ENCODE peak calls at places on chromosome 17, in four cellular contexts. O, V, Y and G are unnamed samples.

GRCh38 chr17:27760069-27760885 is 40.1 kb downstream of the NOS2 start:
- DNase-seq in O (peak; percentile 79), V (peak; percentile 24), Y (peak; percentile 32), G (peak; percentile 77)

GRCh38 chr17:15092762-15093161 is 172.4 kb downstream of the PMP22 start:
- DNase-seq in O (no peak), V (no peak), Y (no peak), G (no peak)

GRCh38 chr17:43338886-43339516 is 59.8 kb upstream of the ARL4D start:
- DNase-seq in O (no peak), V (no peak), Y (peak; percentile 51), G (no peak)

GRCh38 chr17:63774982-63775290 is 966 bp downstream of the DDX42 start:
- DNase-seq in O (peak; percentile 25), V (no peak), Y (no peak), G (no peak)

GRCh38 chr17:81922566-81923301 is 4.8 kb upstream of the SIRT7 start:
- DNase-seq in O (peak; percentile 89), V (no peak), Y (no peak), G (no peak)

GRCh38 chr17:73101031-73101430 is 8.5 kb upstream of the SLC39A11 start:
- DNase-seq in O (no peak), V (no peak), Y (no peak), G (no peak)

GRCh38 chr17:76887809-76888208 is 19.6 kb downstream of the MGAT5B start:
- DNase-seq in O (peak; percentile 36), V (no peak), Y (no peak), G (no peak)

GRCh38 chr17:63702223-63702577 is 2.3 kb upstream of the LIMD2 start:
- DNase-seq in O (no peak), V (no peak), Y (no peak), G (no peak)

GRCh38 chr17:4565209-4566141 is 5.1 kb upstream of the GGT6 start:
- DNase-seq in O (peak; percentile 80), V (peak; percentile 84), Y (peak; percentile 83), G (peak; percentile 78)

GRCh38 chr17:78197147-78197830 is 10.1 kb downstream of the AFMID start:
- DNase-seq in O (no peak), V (no peak), Y (no peak), G (no peak)

GRCh38 chr17:336110-337021 is 16.2 kb downstream of the RPH3AL start:
- DNase-seq in O (no peak), V (no peak), Y (no peak), G (peak; percentile 62)

GRCh38 chr17:42459256-42459982 is 741 bp downstream of the ATP6V0A1 start:
- DNase-seq in O (peak; percentile 85), V (no peak), Y (peak; percentile 65), G (peak; percentile 56)

GRCh38 chr17:17819561-17819995 is 17.2 kb downstream of the SREBF1 start:
- DNase-seq in O (peak; percentile 88), V (no peak), Y (peak; percentile 78), G (peak; percentile 74)

GRCh38 chr17:42472709-42473521 is 14.2 kb downstream of the ATP6V0A1 start:
- DNase-seq in O (no peak), V (no peak), Y (no peak), G (no peak)

GRCh38 chr17:692116-692515 is 22.5 kb downstream of the VPS53 start:
- DNase-seq in O (no peak), V (no peak), Y (no peak), G (no peak)

GRCh38 chr17:75588546-75589016 is 981 bp downstream of the MYO15B start:
- DNase-seq in O (no peak), V (no peak), Y (no peak), G (no peak)

GRCh38 chr17:81025065-81025751 is 9.7 kb upstream of the BAIAP2 start:
- DNase-seq in O (no peak), V (no peak), Y (no peak), G (no peak)

GRCh38 chr17:31593806-31594205 is 202.3 kb downstream of the RAB11FIP4 start:
- DNase-seq in O (no peak), V (no peak), Y (no peak), G (no peak)
- TF ChIP-seq YY1 in O (no peak), V (no peak), Y (no peak), G (no peak)

DNA sequence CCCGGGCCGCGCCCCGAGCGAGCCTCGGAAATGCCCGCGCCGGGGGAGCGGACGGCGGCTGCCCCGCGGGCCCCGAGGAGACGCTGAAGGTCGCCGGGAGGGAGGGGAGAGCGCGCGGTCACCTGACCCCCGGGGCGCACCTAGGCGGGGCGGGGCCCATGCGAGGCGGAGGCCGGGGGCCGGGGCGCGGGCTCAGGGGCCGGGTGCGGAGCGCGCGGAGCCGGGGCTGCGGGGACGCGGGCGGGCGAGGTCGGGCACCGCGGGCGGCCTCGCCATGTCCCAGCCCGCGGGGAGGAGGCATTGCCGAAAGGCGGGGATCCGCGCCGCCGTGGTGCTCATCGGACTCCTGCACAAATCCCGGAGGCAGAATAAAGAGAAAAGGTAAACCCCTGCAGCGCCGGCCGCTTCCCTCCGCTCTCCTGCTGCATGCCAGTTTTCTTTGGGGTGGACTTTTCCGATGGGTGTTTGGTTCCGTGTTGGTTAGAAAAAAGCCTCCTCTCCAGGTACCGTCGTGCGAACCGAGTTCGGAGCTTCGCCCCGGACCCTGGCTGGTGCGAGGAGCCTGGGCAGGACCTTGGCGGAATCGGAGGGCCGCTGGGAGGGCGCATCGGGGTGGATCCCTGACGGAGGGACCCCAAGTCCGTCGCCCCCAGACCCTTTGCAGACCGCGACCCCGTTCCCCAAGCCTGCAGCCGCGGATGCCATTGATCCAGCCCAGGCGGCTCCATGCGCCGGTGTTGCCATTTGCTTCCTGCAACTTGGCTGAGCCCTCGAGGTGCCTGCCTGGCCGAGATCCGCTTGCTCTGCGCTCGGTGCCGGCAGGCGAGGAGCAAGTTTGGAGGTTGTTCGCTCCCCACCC is 57.7 kb downstream of the RAP1GAP2 start:
- DNase-seq in O (no peak), V (no peak), Y (no peak), G (peak; percentile 88)
- H3K9ac ChIP-seq in O (no peak overlapping the region), V (peak overlapping the region; percentile 77), Y (peak overlapping the region; percentile 22), G (peak overlapping the region; percentile 78)

DNA sequence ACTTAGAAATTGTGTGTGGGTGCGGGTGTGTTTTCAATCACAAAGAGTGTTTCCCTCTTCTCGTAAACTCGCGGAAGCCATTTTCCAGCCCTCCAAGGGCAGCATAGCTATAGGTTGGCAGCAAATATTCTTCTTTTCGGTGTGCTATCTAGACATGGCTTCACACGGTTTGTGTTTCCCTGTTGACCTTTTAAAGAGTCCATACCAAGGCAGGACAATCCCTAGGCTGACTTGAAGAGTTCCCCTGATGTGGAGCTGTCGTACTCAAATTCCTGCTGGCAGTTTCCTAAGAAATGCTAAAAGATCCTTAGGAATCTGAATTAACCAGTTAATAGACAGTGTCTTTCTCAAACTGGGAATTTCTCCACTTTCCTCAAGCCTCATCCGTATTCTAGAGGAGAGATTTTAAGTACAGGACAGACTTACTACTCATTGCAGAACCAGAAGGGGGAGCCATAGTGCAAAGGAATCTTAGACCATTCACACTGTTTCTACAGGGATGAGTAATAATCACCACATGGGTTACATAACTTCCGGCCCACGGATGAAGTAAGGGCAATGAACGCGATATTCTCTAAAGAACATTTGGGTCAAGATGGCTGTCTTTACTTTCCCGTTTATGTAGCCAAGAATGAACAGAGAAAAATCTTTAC is 288.6 kb upstream of the ELAC2 start:
- DNase-seq in O (peak; percentile 75), V (peak; percentile 81), Y (peak; percentile 69), G (peak; percentile 60)
- TF ChIP-seq ELF1 in O (no peak), V (no peak), Y (no peak), G (no peak)

GRCh38 chr17:34827008-34827407 is 134.3 kb downstream of the CCT6B start:
- DNase-seq in O (no peak), V (no peak), Y (no peak), G (no peak)

GRCh38 chr17:34825884-34826283 is 135.4 kb downstream of the CCT6B start:
- DNase-seq in O (no peak), V (no peak), Y (no peak), G (no peak)

GRCh38 chr17:34825102-34825501 is 136.2 kb downstream of the CCT6B start:
- DNase-seq in O (no peak), V (no peak), Y (no peak), G (no peak)

GRCh38 chr17:34823023-34823422 is 138.2 kb downstream of the CCT6B start:
- DNase-seq in O (no peak), V (no peak), Y (no peak), G (no peak)

GRCh38 chr17:34826332-34826731 is 134.9 kb downstream of the CCT6B start:
- DNase-seq in O (peak; percentile 8), V (no peak), Y (no peak), G (peak; percentile 28)
- TF ChIP-seq YY1 in O (no peak), V (no peak), Y (no peak), G (no peak)